ENCODE peak calls at places on chromosomes 4 and X, in eight cellular contexts. G is trophoblast cell, C is H9, I is keratinocyte, M is neuronal stem cell, V is adipocyte, J is PC-3, A is mesenchymal stem cell. B is an unnamed sample.

GRCh38 chr4:110268352-110268751 is 69.9 kb upstream of the ELOVL6 start:
- DNase-seq in G (no peak), C (no peak), I (no peak), M (no peak), V (no peak), J (no peak), A (no peak), B (no peak)

GRCh38 chr4:138063581-138063980 is 178.6 kb downstream of the SLC7A11 start:
- DNase-seq in G (no peak), C (no peak), I (no peak), M (no peak), V (no peak), J (no peak), A (no peak), B (no peak)

GRCh38 chr4:172953896-172954568 is 214.6 kb upstream of the GALNT7 start:
- DNase-seq in G (peak; percentile 77), C (no peak), I (no peak), M (no peak), V (peak; percentile 25), J (peak; percentile 42), A (peak; percentile 11), B (no peak)

GRCh38 chr4:168421671-168422070 is 58.6 kb downstream of the DDX60L start:
- DNase-seq in G (peak; percentile 37), C (no peak), I (peak; percentile 45), M (no peak), V (peak; percentile 6), J (peak; percentile 71), A (no peak), B (no peak)

GRCh38 chrX:119004920-119005524 is 30.6 kb downstream of the LONRF3 start:
- DNase-seq in G (peak; percentile 66), C (peak; percentile 70), I (no peak), M (peak; percentile 17), V (peak; percentile 59), J (peak; percentile 62), A (peak; percentile 31), B (peak; percentile 61)

GRCh38 chr4:105280338-105280809 is 133.7 kb downstream of the TET2 start:
- DNase-seq in G (no peak), C (no peak), I (no peak), M (no peak), V (peak; percentile 84), J (peak; percentile 62), A (peak; percentile 18), B (no peak)

GRCh38 chrX:125322431-125322830 is 2.8 kb downstream of the TEX13C start:
- DNase-seq in G (no peak), C (no peak), I (no peak), M (no peak), V (no peak), J (no peak), A (no peak), B (no peak)

GRCh38 chrX:139795196-139795595 is 87.2 kb upstream of the MCF2 start:
- DNase-seq in G (no peak), C (no peak), I (no peak), M (no peak), V (no peak), J (no peak), A (no peak), B (peak; percentile 85)

GRCh38 chrX:144896323-144896722 is 351.0 kb upstream of the SPANXN1 start:
- DNase-seq in G (peak; percentile 4), C (no peak), I (no peak), M (no peak), V (no peak), J (peak; percentile 30), A (peak; percentile 5), B (peak; percentile 20)

GRCh38 chrX:55161581-55161980 is 58.6 kb upstream of the PAGE5 start:
- DNase-seq in G (no peak), C (peak; percentile 28), I (no peak), M (peak; percentile 0), V (peak; percentile 27), J (no peak), A (no peak), B (no peak)

GRCh38 chrX:37716502-37717068 is 31.0 kb downstream of the XK start:
- DNase-seq in G (no peak), C (no peak), I (no peak), M (no peak), V (no peak), J (no peak), A (no peak), B (no peak)

GRCh38 chr4:71773004-71773403 is 10.9 kb downstream of the GC start:
- DNase-seq in G (no peak), C (no peak), I (no peak), M (no peak), V (no peak), J (no peak), A (no peak), B (no peak)

GRCh38 chrX:50188859-50189258 is 11.9 kb downstream of the AKAP4 start:
- DNase-seq in G (no peak), C (no peak), I (no peak), M (no peak), V (no peak), J (no peak), A (peak; percentile 9), B (no peak)

GRCh38 chr4:95644417-95644816 is 95.6 kb upstream of the UNC5C start:
- DNase-seq in G (no peak), C (no peak), I (no peak), M (no peak), V (no peak), J (no peak), A (no peak), B (no peak)

GRCh38 chr4:3045500-3045850 is 28.9 kb downstream of the HTT-AS start:
- DNase-seq in G (peak; percentile 35), C (no peak), I (no peak), M (no peak), V (no peak), J (no peak), A (peak; percentile 56), B (no peak)

GRCh38 chrX:136190038-136190437 is 42.7 kb downstream of the FHL1 start:
- DNase-seq in G (no peak), C (no peak), I (no peak), M (no peak), V (no peak), J (no peak), A (no peak), B (no peak)

GRCh38 chrX:106177106-106177981 is 9.2 kb downstream of the PWWP3B start:
- DNase-seq in G (peak; percentile 42), C (peak; percentile 79), I (no peak), M (peak; percentile 50), V (no peak), J (no peak), A (peak; percentile 46), B (no peak)

GRCh38 chr4:8316911-8317351 is 47.4 kb downstream of the HTRA3 start:
- DNase-seq in G (no peak), C (peak; percentile 25), I (no peak), M (no peak), V (no peak), J (no peak), A (no peak), B (no peak)

GRCh38 chrX:148316446-148316845 is 184.0 kb upstream of the AFF2 start:
- DNase-seq in G (no peak), C (no peak), I (no peak), M (no peak), V (no peak), J (no peak), A (no peak), B (no peak)
- H3K9me3 ChIP-seq in G (no peaks in the 10 kb centered on the region), C (peaks cover 25% of the 10 kb centered on the region), I (no peaks in the 10 kb centered on the region), M (no peaks in the 10 kb centered on the region), V (no peaks in the 10 kb centered on the region), J (no peaks in the 10 kb centered on the region), A (peaks cover 3% of the 10 kb centered on the region), B (no peaks in the 10 kb centered on the region)

GRCh38 chr4:48985976-48986653 is at the start of gene CWH43:
- DNase-seq in G (no peak), C (peak; percentile 73), I (no peak), M (peak; percentile 12), V (no peak), J (peak; percentile 61), A (no peak), B (no peak)
- H3K9ac ChIP-seq in G (no peak within 1 kb of the TSS), C (no peak within 1 kb of the TSS), I (peak within 1 kb of the TSS; percentile 49), M (peak within 1 kb of the TSS; percentile 78), V (no peak within 1 kb of the TSS), J (peak within 1 kb of the TSS; percentile 63), A (no peak within 1 kb of the TSS), B (no peak within 1 kb of the TSS)

GRCh38 chrX:48064261-48064660 is 7.2 kb downstream of the ZNF630 start:
- DNase-seq in G (peak; percentile 52), C (no peak), I (no peak), M (no peak), V (no peak), J (peak; percentile 6), A (no peak), B (no peak)

GRCh38 chrX:48059296-48059639 is 12.2 kb downstream of the ZNF630 start:
- DNase-seq in G (no peak), C (no peak), I (no peak), M (no peak), V (no peak), J (no peak), A (no peak), B (no peak)

DNA sequence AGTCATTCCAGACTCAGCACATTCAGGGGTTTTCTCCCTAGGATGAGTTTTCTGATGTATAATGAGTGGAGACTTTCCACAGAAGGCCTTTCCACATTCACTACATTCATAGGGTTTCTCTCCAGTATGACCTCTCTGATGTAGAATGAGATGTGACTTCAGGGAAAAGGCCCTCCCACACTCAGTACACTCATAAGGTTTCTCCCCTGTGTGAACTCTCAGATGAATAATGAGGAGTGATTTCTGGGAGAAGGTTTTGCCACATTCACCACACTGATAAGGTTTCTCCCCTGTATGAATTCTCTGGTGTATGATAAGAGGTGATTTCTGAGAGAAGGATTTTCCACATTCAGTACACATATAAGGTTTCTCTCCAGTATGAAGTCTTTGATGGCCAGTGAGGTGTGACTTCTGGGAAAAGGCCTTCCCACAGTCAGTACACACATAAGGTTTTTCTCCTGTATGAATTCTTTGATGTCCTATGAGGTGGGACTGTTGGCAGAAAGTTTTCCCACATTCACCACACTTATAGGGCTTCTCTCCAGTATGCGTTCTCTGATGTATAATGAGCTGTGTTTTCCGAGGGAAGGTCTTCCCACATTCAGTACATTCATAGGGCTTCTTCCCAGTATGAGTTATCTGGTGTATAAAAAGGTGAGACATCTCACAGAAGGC is 12.7 kb downstream of the ZNF630 start:
- DNase-seq in G (no peak), C (no peak), I (no peak), M (no peak), V (no peak), J (no peak), A (no peak), B (no peak)
- H3K9me3 ChIP-seq in G (no peaks in the 10 kb centered on the region), C (peaks cover 42% of the 10 kb centered on the region), I (no peaks in the 10 kb centered on the region), M (peaks cover 2% of the 10 kb centered on the region), V (peaks cover 80% of the 10 kb centered on the region), J (peaks cover 3% of the 10 kb centered on the region), A (peaks cover 77% of the 10 kb centered on the region), B (no peaks in the 10 kb centered on the region)

DNA sequence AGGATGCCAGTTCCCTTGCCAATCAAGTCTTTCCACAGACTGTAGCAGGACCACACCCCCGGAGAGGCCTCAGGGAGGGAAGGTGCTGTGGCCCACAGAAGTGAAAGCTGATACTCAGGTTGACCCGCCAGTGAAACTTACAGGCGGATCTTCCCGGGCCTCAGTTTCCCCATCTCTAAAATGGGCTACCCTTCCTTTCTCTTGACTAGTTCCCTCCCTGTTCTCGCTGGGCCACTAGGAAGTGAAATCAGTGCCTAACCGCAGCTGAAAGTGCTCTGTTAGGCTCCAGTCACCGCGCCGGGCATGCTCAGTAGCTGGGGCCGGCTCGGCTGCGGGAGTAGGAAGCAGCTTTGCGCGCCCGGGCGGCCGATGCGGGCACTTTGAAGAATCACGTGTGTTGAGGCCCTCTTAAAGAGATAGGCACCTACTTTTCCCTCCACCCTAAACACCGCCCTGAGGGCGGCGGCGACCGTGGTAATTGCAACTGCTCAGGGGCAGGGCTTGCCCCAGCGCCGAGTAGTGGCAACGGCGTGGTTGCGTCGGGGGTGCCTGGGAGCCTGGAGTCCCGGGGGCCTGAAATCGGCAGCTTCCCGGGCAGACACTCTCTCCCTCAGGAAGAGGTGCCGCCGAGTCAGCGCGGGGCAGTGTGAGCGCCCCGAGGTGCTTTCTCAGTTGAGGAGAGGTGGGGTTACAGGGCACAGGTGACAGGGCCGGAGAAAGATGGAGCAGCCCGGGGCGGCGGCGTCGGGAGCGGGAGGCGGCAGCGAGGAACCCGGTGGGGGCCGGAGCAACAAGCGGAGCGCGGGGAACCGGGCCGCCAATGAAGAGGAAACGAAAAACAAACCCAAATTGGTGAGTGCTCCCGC is at the start of gene DIAPH2:
- DNase-seq in G (peak; percentile 86), C (peak; percentile 90), I (peak; percentile 21), M (peak; percentile 39), V (peak; percentile 79), J (peak; percentile 86), A (peak; percentile 84), B (peak; percentile 84)
- H3K9ac ChIP-seq in G (peak within 1 kb of the TSS; percentile 64), C (peak within 1 kb of the TSS; percentile 48), I (peak within 1 kb of the TSS; percentile 79), M (peak within 1 kb of the TSS; percentile 4), V (peak within 1 kb of the TSS; percentile 92), J (peak within 1 kb of the TSS; percentile 95), A (peak within 1 kb of the TSS; percentile 87), B (peak within 1 kb of the TSS; percentile 61)